ENCODE peak calls at places on chromosomes 12 and 14, in ten cellular contexts. C, U, V, W, K, P, G, I, B and Y are unnamed samples. For H3K4me1, the result is how much of the 10 kb centered on the place peaks cover.

GRCh38 chr14:103436533-103436932 is 51.3 kb downstream of the MARK3 start:
- DNase-seq in I (no peak), W (no peak), U (no peak), B (no peak), G (no peak), V (no peak), K (peak), C (no peak), P (no peak), Y (no peak)

GRCh38 chr12:53098354-53098981 is 1.0 kb downstream of the IGFBP6 start:
- DNase-seq in K (peak), B (no peak), C (peak), W (peak), I (peak), U (no peak), G (peak), P (no peak), V (peak), Y (peak)

GRCh38 chr12:12902036-12902435 is 10.7 kb downstream of the GPRC5A start:
- DNase-seq in W (no peak), K (no peak), U (no peak), V (no peak), P (no peak), I (peak), B (no peak), C (no peak), G (no peak), Y (no peak)

GRCh38 chr12:6919588-6919987 is 5.2 kb downstream of the ENO2 start:
- DNase-seq in C (no peak), P (no peak), G (peak), U (no peak), B (no peak), W (no peak), K (no peak), V (no peak), I (no peak), Y (no peak)

GRCh38 chr14:22824711-22825359 is 4.9 kb upstream of the MRPL52 start:
- DNase-seq in G (peak), P (peak), I (no peak), U (no peak), K (no peak), C (no peak), B (no peak), V (peak), W (no peak), Y (no peak)

GRCh38 chr12:30507576-30507975 is 188.1 kb downstream of the IPO8 start:
- DNase-seq in W (no peak), C (no peak), B (no peak), K (no peak), G (no peak), U (no peak), I (no peak), V (no peak), P (peak), Y (no peak)

GRCh38 chr14:69378274-69378673 is 19.8 kb downstream of the ERH start:
- DNase-seq in B (no peak), W (no peak), I (no peak), U (no peak), P (no peak), C (no peak), K (no peak), G (no peak), V (no peak), Y (no peak)

GRCh38 chr12:750356-751191 is 1.8 kb upstream of the WNK1 start:
- DNase-seq in G (no peak), W (no peak), C (no peak), P (no peak), K (no peak), B (no peak), I (no peak), U (no peak), V (no peak), Y (no peak)

GRCh38 chr12:96350982-96351381 is 49.3 kb downstream of the CDK17 start:
- DNase-seq in V (no peak), B (no peak), K (no peak), G (no peak), C (no peak), W (no peak), U (no peak), P (no peak), I (no peak), Y (no peak)

GRCh38 chr14:21612324-21612723 is 22.4 kb downstream of the OR10G2 start:
- DNase-seq in G (no peak), I (no peak), U (no peak), B (no peak), W (no peak), K (peak), V (no peak), P (no peak), C (no peak), Y (no peak)

GRCh38 chr12:111407371-111408115 is 1.8 kb downstream of the SH2B3 start:
- DNase-seq in K (no peak), U (no peak), G (no peak), P (no peak), V (no peak), I (no peak), C (no peak), B (no peak), W (no peak), Y (no peak)

GRCh38 chr14:41799817-41800216 is 193.1 kb downstream of the LRFN5 start:
- DNase-seq in G (no peak), V (no peak), C (no peak), I (no peak), K (no peak), U (no peak), W (no peak), B (no peak), P (no peak), Y (no peak)

GRCh38 chr12:111842556-111843396 is 748 bp downstream of the MAPKAPK5 start:
- DNase-seq in G (no peak), C (no peak), B (peak), V (no peak), K (peak), I (no peak), P (peak), W (no peak), U (no peak), Y (no peak)

GRCh38 chr14:38419579-38419978 is 163.7 kb upstream of the CLEC14A start:
- DNase-seq in G (no peak), W (no peak), P (no peak), I (no peak), V (no peak), K (peak), U (no peak), C (no peak), B (no peak), Y (no peak)

GRCh38 chr14:50822501-50823042 is 8.4 kb downstream of the NIN start:
- DNase-seq in W (no peak), U (no peak), V (no peak), P (no peak), I (no peak), G (no peak), C (peak), K (no peak), B (no peak), Y (no peak)

GRCh38 chr12:25590021-25590721 is 37.1 kb upstream of the LMNTD1 start:
- DNase-seq in G (no peak), I (no peak), K (no peak), B (no peak), P (no peak), V (no peak), C (no peak), W (no peak), U (no peak), Y (no peak)

GRCh38 chr12:109716092-109716479 is 2.5 kb downstream of the FAM222A start:
- DNase-seq in B (no peak), I (no peak), K (no peak), U (no peak), C (no peak), G (no peak), V (no peak), W (no peak), P (no peak), Y (no peak)

GRCh38 chr12:48788852-48789775 is at the start of gene ADCY6:
- DNase-seq in I (peak), B (peak), K (peak), U (peak), P (peak), G (peak), V (peak), W (peak), C (peak), Y (peak)

GRCh38 chr14:105045710-105046326 is 19.4 kb downstream of the GPR132 start:
- DNase-seq in I (peak), C (peak), W (peak), G (peak), K (peak), P (peak), B (peak), V (peak), U (peak), Y (peak)

GRCh38 chr14:103093856-103094405 is 594 bp upstream of the EXOC3L4 start:
- DNase-seq in V (no peak), U (no peak), K (no peak), B (no peak), W (no peak), I (no peak), C (no peak), P (no peak), G (no peak), Y (no peak)

GRCh38 chr12:44357476-44357875 is 518.6 kb downstream of the NELL2 start:
- DNase-seq in U (no peak), C (no peak), W (no peak), K (no peak), V (no peak), P (no peak), G (no peak), I (no peak), B (no peak), Y (no peak)

GRCh38 chr14:69877492-69877891 is 1.7 kb upstream of the SMOC1 start:
- DNase-seq in W (no peak), I (no peak), B (peak), V (peak), U (no peak), C (no peak), G (no peak), P (no peak), K (peak), Y (no peak)

GRCh38 chr12:130429656-130430505 is 92.2 kb downstream of the PIWIL1 start:
- DNase-seq in B (no peak), C (no peak), K (no peak), P (no peak), V (no peak), I (peak), G (peak), W (no peak), U (no peak), Y (no peak)

GRCh38 chr14:52891800-52892199 is 59.0 kb downstream of the FERMT2 start:
- DNase-seq in U (no peak), I (no peak), C (no peak), V (no peak), P (no peak), G (no peak), B (no peak), K (no peak), W (no peak), Y (no peak)

GRCh38 chr12:55937956-55938355 is 7.0 kb downstream of the DGKA start:
- DNase-seq in C (no peak), W (no peak), U (no peak), G (no peak), P (no peak), K (no peak), V (no peak), B (no peak), I (no peak), Y (no peak)

DNA sequence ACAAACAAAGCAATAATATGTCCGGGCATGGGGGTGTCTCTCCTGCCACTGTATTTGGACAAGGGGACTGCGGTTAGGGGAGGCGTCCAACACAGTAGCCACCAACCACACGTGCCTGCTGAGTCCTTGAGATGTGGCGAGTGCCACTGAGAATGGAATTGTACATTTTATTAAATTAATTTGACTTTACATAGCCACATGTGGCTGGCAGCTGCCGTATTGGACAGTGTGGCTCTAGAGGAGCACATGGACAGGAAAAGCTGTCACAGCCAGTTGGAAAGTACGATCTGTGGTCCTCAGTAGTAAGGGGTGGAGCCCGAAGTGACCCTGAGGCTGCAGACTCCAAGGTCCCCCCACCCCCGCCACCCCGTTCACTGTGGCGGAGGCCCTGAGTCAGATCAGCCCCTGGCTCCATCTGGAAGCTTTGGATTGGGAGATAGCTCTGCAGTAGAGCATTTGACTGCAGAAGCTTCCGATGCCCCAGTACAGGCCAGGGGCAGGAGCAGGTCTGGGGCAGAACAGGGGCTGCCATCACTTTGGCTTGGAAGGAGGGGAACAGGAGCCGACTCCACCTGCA is 25.8 kb upstream of the BEGAIN start:
- DNase-seq in B (no peak), W (no peak), G (peak), U (no peak), C (no peak), I (no peak), K (no peak), V (no peak), P (no peak), Y (no peak)
- H3K4me1 ChIP-seq in B (under half), W (under half), G (under half), U (under half), C (under half), I (under half), K (under half), V (under half), P (under half), Y (under half)

DNA sequence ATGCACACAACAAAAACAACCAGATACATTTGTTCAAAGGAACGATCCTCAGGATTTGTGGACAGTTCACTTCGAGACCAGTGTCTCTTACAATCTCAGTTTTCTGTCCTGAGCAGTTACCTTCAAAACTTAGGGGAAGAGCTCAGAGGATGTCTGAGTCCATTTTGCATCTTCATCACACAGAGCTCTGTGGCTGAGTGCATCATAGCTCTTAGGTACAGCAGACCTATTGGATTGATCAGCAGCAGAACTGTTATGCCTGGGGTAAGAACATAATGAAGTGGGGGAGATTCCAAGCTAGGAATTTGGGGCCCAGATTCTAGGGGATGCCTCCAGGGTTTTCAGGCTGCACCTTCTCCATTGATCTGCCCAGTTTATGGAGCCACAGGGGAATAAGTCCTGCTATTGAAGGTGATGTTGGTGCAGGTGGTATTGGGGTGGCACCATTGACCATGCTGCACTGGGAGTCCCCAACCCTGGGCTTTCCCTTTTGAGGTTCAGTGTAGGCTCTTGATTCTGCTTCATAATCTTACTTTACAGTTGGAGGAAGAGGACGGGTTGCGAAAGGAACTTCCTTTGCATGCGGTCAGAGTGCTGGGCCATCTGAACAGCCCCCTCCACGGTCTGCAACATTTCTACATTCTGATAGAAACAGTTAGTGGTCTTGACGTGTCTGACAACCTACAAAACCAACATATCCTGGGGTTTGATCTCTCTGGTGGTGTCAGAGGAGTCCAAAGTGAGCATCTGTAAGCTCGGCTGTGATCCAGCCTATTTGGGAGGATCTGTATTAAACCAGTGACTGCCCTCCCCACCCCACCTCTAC is 112.8 kb downstream of the CHST11 start:
- DNase-seq in B (no peak), G (no peak), P (no peak), V (no peak), I (peak), W (no peak), U (no peak), C (no peak), K (no peak), Y (no peak)
- H3K27ac ChIP-seq in B (no peak), G (no peak), P (no peak), V (no peak), I (no peak), W (no peak), U (no peak), C (no peak), K (no peak), Y (no peak)

DNA sequence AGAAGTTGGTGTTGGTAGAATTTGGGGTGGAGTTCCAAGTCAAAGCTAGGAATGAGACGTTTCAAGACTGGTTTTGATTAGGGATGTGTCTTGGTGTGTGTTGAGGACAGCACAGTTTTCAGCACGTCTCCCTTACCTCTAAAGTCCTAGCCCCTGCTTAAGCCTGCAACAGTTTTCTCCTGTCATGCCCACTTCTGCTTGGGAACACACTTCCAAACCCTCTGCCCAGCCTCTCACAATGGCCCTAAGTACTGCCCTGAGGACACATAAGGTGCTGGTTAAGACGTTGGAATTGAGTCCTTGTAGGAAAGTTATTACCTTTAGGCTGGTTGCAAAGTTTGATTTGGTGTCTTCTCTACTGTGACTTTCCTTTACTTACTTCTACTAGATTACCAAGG is 710 bp upstream of the BMAL2 start:
- DNase-seq in B (no peak), U (no peak), V (no peak), C (no peak), K (no peak), G (no peak), W (no peak), P (no peak), I (no peak), Y (no peak)
- H3K4me3 ChIP-seq in B (no peak), U (no peak), V (peak), C (peak), K (no peak), G (peak), W (peak), P (peak), I (peak), Y (no peak)

GRCh38 chr12:93422050-93422449 is 19.7 kb downstream of the UBE2N start:
- DNase-seq in G (no peak), V (no peak), W (no peak), U (no peak), B (no peak), P (no peak), K (no peak), C (no peak), I (no peak), Y (no peak)

GRCh38 chr12:93419388-93420034 is 22.2 kb downstream of the UBE2N start:
- DNase-seq in I (no peak), G (no peak), K (peak), W (no peak), V (no peak), C (no peak), B (peak), P (peak), U (no peak), Y (no peak)

GRCh38 chr12:93415723-93416464 is 25.9 kb downstream of the UBE2N start:
- DNase-seq in W (no peak), U (no peak), V (no peak), P (no peak), B (peak), C (no peak), G (no peak), K (no peak), I (no peak), Y (no peak)

DNA sequence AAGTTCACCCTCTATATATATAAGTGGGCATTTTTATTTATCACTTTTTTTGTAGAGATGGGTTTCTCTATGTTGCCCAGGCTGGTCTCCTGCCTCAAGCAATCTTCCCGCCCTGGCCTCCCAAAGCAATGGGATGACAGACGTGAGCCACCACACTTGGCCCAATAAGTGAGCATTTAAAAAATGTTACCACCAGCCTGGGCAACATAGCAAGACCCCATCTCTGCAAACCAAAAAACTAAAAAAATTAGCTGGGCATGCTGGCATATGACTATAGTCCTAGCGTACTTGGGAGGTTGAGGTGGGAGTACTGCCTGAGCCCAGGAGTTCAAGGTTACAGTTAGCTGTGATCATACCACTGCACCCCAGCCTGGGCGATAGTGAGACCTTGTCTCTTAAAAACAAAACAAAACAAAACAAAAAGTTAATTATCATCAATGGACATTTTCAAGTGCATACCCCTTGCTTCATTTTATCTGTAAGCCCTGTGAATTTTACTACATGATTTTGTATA is 23.7 kb downstream of the UBE2N start:
- DNase-seq in P (no peak), K (no peak), U (no peak), G (no peak), C (no peak), B (no peak), I (no peak), V (no peak), W (no peak), Y (no peak)
- H3K4me1 ChIP-seq in P (half or more), K (half or more), U (under half), G (under half), C (half or more), B (under half), I (under half), V (under half), W (under half), Y (under half)

GRCh38 chr14:29222671-29223268 is 456.2 kb downstream of the FOXG1 start:
- DNase-seq in G (no peak), I (no peak), U (no peak), P (peak), C (no peak), K (peak), B (peak), W (no peak), V (no peak), Y (no peak)
- H3K27ac ChIP-seq in G (no peak), I (no peak), U (no peak), P (no peak), C (no peak), K (no peak), B (no peak), W (no peak), V (no peak), Y (no peak)

GRCh38 chr12:65877836-65878235 is 53.6 kb downstream of the HMGA2 start:
- DNase-seq in V (no peak), I (no peak), P (no peak), C (no peak), B (no peak), U (no peak), K (no peak), G (no peak), W (no peak), Y (no peak)
- H3K4me3 ChIP-seq in V (no peak), I (no peak), P (no peak), C (no peak), B (no peak), U (no peak), K (no peak), G (no peak), W (no peak), Y (no peak)